ENCODE peak calls at places on chromosomes 7 and 10, in four cellular contexts. Z is HCT116, O is SJCRH30, T is body of pancreas. P is an unnamed sample. For H3K36me3 and H3K4me1, the result is how much of the 10 kb centered on the place peaks cover.

GRCh38 chr7:90903856-90904255 is 307.7 kb downstream of the CDK14 start:
- DNase-seq in O (no peak), T (no peak), Z (no peak), P (no peak)

GRCh38 chr7:128151646-128152045 is 89.4 kb upstream of the LEP start:
- DNase-seq in Z (no peak), O (no peak), T (no peak), P (no peak)

GRCh38 chr7:22563115-22563514 is 63.1 kb upstream of the STEAP1B start:
- DNase-seq in T (no peak), O (no peak), Z (no peak), P (no peak)

GRCh38 chr7:108114117-108114841 is 15.9 kb downstream of the LAMB4 start:
- DNase-seq in O (peak), T (peak), Z (peak), P (peak)

GRCh38 chr7:123823898-123824753 is 20.8 kb upstream of the HYAL4 start:
- DNase-seq in T (no peak), O (no peak), Z (no peak), P (no peak)

GRCh38 chr10:5948208-5948585 is 29.1 kb downstream of the IL15RA start:
- DNase-seq in O (no peak), T (no peak), Z (no peak), P (no peak)

GRCh38 chr10:129952771-129953489 is 11.1 kb downstream of the EBF3 start:
- DNase-seq in O (peak), Z (no peak), T (no peak), P (no peak)

GRCh38 chr10:131928248-131929095 is 27.7 kb downstream of the PPP2R2D start:
- DNase-seq in Z (no peak), O (no peak), T (no peak), P (no peak)

GRCh38 chr10:34539533-34540315 is 275.4 kb downstream of the PARD3 start:
- DNase-seq in T (no peak), O (no peak), Z (no peak), P (no peak)

GRCh38 chr10:80472234-80473095 is 18.4 kb downstream of the TSPAN14 start:
- DNase-seq in T (no peak), O (no peak), Z (no peak), P (no peak)

GRCh38 chr10:132162590-132163277 is 24.0 kb upstream of the DPYSL4 start:
- DNase-seq in Z (no peak), T (no peak), O (no peak), P (no peak)

GRCh38 chr10:34346516-34347150 is 468.5 kb downstream of the PARD3 start:
- DNase-seq in O (no peak), T (peak), Z (no peak), P (no peak)

DNA sequence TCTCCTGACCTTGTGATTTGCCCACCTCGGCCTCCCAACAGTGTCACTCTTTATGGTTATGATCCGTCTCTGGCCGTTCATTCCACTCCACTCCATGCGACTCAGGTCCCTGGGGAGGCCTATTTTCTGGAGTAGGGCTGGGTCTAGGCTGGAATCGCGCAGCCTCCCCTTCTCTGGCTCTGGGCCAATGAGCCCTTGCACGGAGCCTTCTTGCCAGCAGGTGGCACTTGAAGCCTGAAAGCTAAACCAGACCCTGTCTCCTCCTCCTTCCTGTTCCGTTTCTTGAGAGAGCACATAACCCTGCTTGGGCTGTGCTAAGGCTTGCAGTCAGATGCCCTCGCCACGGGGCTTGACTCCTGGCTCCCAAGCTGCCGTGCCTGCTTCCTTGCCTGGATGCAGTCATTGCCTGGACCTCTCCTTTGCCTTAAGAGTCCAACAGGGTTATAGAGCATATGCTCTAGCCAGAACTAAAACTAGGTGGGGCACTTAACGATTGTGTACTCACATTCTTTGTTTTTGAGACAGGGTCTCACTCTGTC is 9.6 kb upstream of the DNAJB12 start:
- DNase-seq in Z (peak), O (peak), T (peak), P (peak)
- H3K4me3 ChIP-seq in Z (peak), O (no peak), T (no peak), P (peak)

DNA sequence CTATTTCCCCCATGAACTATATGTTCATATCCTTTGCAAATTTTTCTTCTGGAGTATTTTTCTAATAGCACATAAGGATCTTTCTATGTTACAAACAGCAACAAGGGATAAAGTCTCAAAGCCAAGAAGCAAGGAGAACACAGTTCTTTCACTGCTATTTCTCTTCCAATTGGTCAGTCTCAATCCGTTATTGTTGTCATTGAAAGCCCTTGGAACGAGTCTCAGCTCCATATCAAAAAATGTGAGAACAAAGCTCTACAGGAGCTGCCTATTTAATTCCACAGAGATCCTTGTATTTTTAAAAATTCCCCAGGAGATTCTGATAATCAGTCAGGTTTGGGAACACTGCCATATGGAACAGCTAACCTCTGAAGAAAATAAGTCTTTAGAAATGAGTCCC is 15.7 kb downstream of the SLC35B4 start:
- DNase-seq in Z (no peak), O (no peak), T (no peak), P (no peak)
- H3K36me3 ChIP-seq in Z (under half), O (half or more), T (under half), P (under half)

GRCh38 chr7:135159359-135160087 is 11.0 kb downstream of the CYREN start:
- DNase-seq in O (no peak), Z (no peak), T (no peak), P (no peak)
- H3K4me1 ChIP-seq in O (under half), Z (under half), T (under half), P (under half)

GRCh38 chr10:119269737-119270136 is 62.4 kb downstream of the GRK5 start:
- DNase-seq in T (no peak), Z (no peak), O (no peak), P (no peak)

GRCh38 chr10:119273413-119273812 is 66.0 kb downstream of the GRK5 start:
- DNase-seq in T (no peak), Z (no peak), O (no peak), P (no peak)

GRCh38 chr10:119268871-119269506 is 61.6 kb downstream of the GRK5 start:
- DNase-seq in T (no peak), O (no peak), Z (no peak), P (no peak)

GRCh38 chr10:119272736-119273135 is 65.4 kb downstream of the GRK5 start:
- DNase-seq in O (no peak), Z (no peak), T (no peak), P (no peak)

GRCh38 chr10:119270893-119271361 is 63.6 kb downstream of the GRK5 start:
- DNase-seq in O (no peak), Z (peak), T (peak), P (no peak)
- H3K4me3 ChIP-seq in O (no peak), Z (peak), T (no peak), P (no peak)